ENCODE peak calls at places on chromosome 3, in five cellular contexts. S, X, U, D and E are unnamed samples.

GRCh38 chr3:51940648-51941421 is 869 bp downstream of the RRP9 start:
- DNase-seq in S (no peak), X (peak; percentile 23), U (peak; percentile 61), D (no peak), E (no peak)

GRCh38 chr3:105997800-105998526 is 129.2 kb upstream of the CBLB start:
- DNase-seq in S (no peak), X (peak; percentile 60), U (peak; percentile 96), D (peak; percentile 99), E (peak; percentile 84)

GRCh38 chr3:66507631-66508260 is 6.9 kb upstream of the LRIG1 start:
- DNase-seq in S (no peak), X (no peak), U (no peak), D (no peak), E (no peak)

GRCh38 chr3:34364345-34364744 is 565.9 kb downstream of the PDCD6IP start:
- DNase-seq in S (no peak), X (no peak), U (no peak), D (peak; percentile 81), E (peak; percentile 72)

GRCh38 chr3:51681453-51681852 is 10.4 kb downstream of the TEX264 start:
- DNase-seq in S (no peak), X (no peak), U (no peak), D (peak; percentile 68), E (no peak)

GRCh38 chr3:88031543-88032148 is 27.2 kb downstream of the CGGBP1 start:
- DNase-seq in S (no peak), X (no peak), U (peak; percentile 46), D (peak; percentile 34), E (no peak)

GRCh38 chr3:96813820-96814580 is 394 bp upstream of the EPHA6 start:
- DNase-seq in S (peak; percentile 64), X (peak; percentile 85), U (peak; percentile 26), D (peak; percentile 24), E (peak; percentile 7)

GRCh38 chr3:48428863-48429415 is 947 bp downstream of the PLXNB1 start:
- DNase-seq in S (peak; percentile 61), X (peak; percentile 73), U (no peak), D (no peak), E (no peak)

GRCh38 chr3:28743843-28744242 is 395.2 kb upstream of the AZI2 start:
- DNase-seq in S (no peak), X (no peak), U (no peak), D (peak; percentile 32), E (no peak)

GRCh38 chr3:71251156-71251775 is 332.3 kb downstream of the FOXP1 start:
- DNase-seq in S (no peak), X (no peak), U (peak; percentile 90), D (peak; percentile 95), E (no peak)

GRCh38 chr3:46022909-46023785 is 4.1 kb downstream of the XCR1 start:
- DNase-seq in S (no peak), X (no peak), U (no peak), D (no peak), E (no peak)

GRCh38 chr3:173732237-173732636 is 334.7 kb downstream of the NLGN1 start:
- DNase-seq in S (no peak), X (no peak), U (no peak), D (no peak), E (no peak)

GRCh38 chr3:169865176-169865800 is 4.4 kb downstream of the LRRC31 start:
- DNase-seq in S (no peak), X (no peak), U (no peak), D (no peak), E (no peak)

GRCh38 chr3:99505646-99506269 is 132.6 kb upstream of the COL8A1 start:
- DNase-seq in S (no peak), X (no peak), U (peak; percentile 94), D (peak; percentile 16), E (no peak)

GRCh38 chr3:67655364-67656121 is 1.1 kb upstream of the SUCLG2 start:
- DNase-seq in S (no peak), X (no peak), U (no peak), D (no peak), E (no peak)

GRCh38 chr3:71542548-71543370 is 40.8 kb downstream of the FOXP1 start:
- DNase-seq in S (no peak), X (peak; percentile 88), U (peak; percentile 96), D (peak; percentile 18), E (peak; percentile 47)

GRCh38 chr3:152656207-152657001 is 178.5 kb upstream of the P2RY1 start:
- DNase-seq in S (no peak), X (no peak), U (no peak), D (no peak), E (no peak)

GRCh38 chr3:135237371-135237770 is 442.3 kb downstream of the EPHB1 start:
- DNase-seq in S (no peak), X (no peak), U (no peak), D (no peak), E (no peak)

GRCh38 chr3:5122741-5123706 is 932 bp downstream of the ARL8B start:
- DNase-seq in S (no peak), X (peak; percentile 64), U (peak; percentile 83), D (peak; percentile 99), E (peak; percentile 29)

GRCh38 chr3:67808906-67809305 is 154.5 kb upstream of the SUCLG2 start:
- DNase-seq in S (no peak), X (no peak), U (no peak), D (no peak), E (no peak)

GRCh38 chr3:37543692-37544091 is 318.0 kb upstream of the CTDSPL start:
- DNase-seq in S (no peak), X (no peak), U (no peak), D (peak; percentile 10), E (no peak)

GRCh38 chr3:63662500-63662899 is 10.0 kb downstream of the SNTN start:
- DNase-seq in S (no peak), X (peak; percentile 34), U (peak; percentile 25), D (peak; percentile 44), E (no peak)
- TF ChIP-seq CTCF in S (peak; percentile 42), X (peak; percentile 34), U (no peak), D (peak; percentile 24), E (no peak)

DNA sequence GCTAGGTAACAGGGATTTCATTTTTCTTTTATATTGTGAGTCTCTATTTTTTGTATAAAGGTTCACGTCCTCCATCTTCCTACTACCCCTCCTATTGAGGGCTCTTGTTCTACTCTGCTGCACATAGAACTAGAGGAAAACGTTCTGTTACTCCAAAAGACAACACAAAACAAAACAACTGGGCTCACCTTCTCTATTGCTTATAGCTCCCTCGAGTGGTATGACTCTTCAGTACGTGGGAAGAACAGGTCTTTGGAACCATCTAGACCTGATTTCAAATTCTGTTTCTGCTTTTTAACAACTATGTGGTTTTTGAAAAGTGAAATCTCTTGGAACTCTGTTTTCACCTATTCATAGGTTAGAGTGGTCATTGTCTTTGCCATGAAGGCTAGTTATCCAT is 515.3 kb downstream of the SOX2 start:
- DNase-seq in S (no peak), X (no peak), U (no peak), D (peak; percentile 31), E (no peak)
- TF ChIP-seq CTCF in S (no peak), X (no peak), U (no peak), D (peak; percentile 54), E (no peak)

GRCh38 chr3:16264708-16265454 is at the start of the genes DPH3 and OXNAD1:
- DNase-seq in S (peak; percentile 99), X (peak; percentile 100), U (peak; percentile 100), D (peak; percentile 98), E (peak; percentile 98)
- TF ChIP-seq CTCF in S (no peak), X (no peak), U (no peak), D (no peak), E (no peak)

DNA sequence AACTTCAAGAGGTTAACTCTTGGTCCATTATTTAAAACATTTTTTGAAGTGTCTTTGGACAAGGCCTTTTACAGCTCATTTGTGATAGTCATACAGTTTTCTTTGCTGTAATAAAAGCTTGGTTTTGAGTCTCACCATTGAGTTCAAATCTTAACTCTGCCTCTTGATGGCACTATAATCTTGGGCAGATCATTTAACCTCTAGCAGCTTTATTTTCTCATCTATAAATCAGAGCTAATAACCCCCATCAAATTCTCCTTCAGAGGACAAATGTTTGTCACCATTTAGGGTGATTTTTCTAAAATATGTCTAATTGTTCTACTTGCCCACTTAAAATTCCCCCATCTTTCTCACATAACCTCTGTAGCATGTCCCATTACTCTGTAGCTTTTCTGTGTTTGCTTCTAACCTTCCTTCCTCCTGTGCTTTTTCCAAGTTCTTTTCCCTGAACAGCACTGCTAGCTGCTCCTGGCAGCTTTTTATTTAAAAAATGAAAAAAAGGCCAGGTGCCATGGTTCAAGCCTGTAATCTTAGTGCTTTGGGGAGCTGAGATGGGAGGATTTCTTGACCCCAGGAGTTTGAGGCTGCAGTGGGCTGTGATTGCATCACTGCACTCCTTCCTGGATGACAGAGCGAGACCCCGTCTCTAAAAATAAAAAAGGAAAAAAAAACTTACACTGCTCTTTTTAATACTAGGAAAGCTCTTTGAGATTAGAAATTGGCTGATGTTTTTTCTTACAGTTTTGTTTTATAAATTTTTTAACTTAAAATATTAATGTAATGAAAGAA is 28.5 kb downstream of the UBE2E1 start:
- DNase-seq in S (no peak), X (no peak), U (peak; percentile 16), D (peak; percentile 10), E (no peak)
- TF ChIP-seq CTCF in S (peak; percentile 12), X (peak; percentile 25), U (peak; percentile 11), D (no peak), E (no peak)

GRCh38 chr3:12192655-12193484 is 34.2 kb upstream of the TIMP4 start:
- DNase-seq in S (no peak), X (no peak), U (no peak), D (no peak), E (no peak)

GRCh38 chr3:12194209-12194608 is 35.5 kb upstream of the TIMP4 start:
- DNase-seq in S (no peak), X (peak; percentile 42), U (peak; percentile 91), D (peak; percentile 92), E (peak; percentile 68)

GRCh38 chr3:12195231-12195630 is 36.5 kb upstream of the TIMP4 start:
- DNase-seq in S (no peak), X (no peak), U (peak; percentile 17), D (no peak), E (no peak)

GRCh38 chr3:12193485-12194165 is 34.9 kb upstream of the TIMP4 start:
- DNase-seq in S (no peak), X (peak; percentile 73), U (peak; percentile 99), D (peak; percentile 98), E (peak; percentile 95)

GRCh38 chr3:12194669-12195161 is 36.0 kb upstream of the TIMP4 start:
- DNase-seq in S (no peak), X (peak; percentile 45), U (peak; percentile 77), D (no peak), E (no peak)
- TF ChIP-seq CTCF in S (peak; percentile 29), X (no peak), U (no peak), D (peak; percentile 64), E (peak; percentile 49)